ENCODE peak calls at places on chromosomes 6 and 20, in seven cellular contexts. R is uterus, L is GM23338, Z is astrocyte, Y is colonic mucosa, N is PC-3, O is IMR-90. J is an unnamed sample.

GRCh38 chr6:90319979-90320667 is 23.5 kb upstream of the BACH2 start:
- DNase-seq in R (no peak), L (no peak), Z (no peak), Y (no peak), N (no peak), O (no peak), J (no peak)

GRCh38 chr6:44548319-44548718 is 160.8 kb downstream of the CDC5L start:
- DNase-seq in R (no peak), L (no peak), Z (no peak), Y (no peak), N (no peak), O (no peak), J (no peak)

GRCh38 chr6:111478749-111479148 is 4.3 kb downstream of the REV3L start:
- DNase-seq in R (no peak), L (peak), Z (no peak), Y (no peak), N (peak), O (peak), J (peak)

GRCh38 chr6:34240329-34241248 is 3.9 kb downstream of the HMGA1 start:
- DNase-seq in R (no peak), L (no peak), Z (no peak), Y (peak), N (no peak), O (no peak), J (no peak)

GRCh38 chr6:22247916-22248482 is 48.8 kb downstream of the PRL start:
- DNase-seq in R (no peak), L (no peak), Z (peak), Y (no peak), N (no peak), O (no peak), J (peak)

GRCh38 chr6:150710236-150710635 is 110.6 kb downstream of the PLEKHG1 start:
- DNase-seq in R (no peak), L (no peak), Z (no peak), Y (peak), N (peak), O (no peak), J (no peak)

GRCh38 chr6:142802124-142802523 is 142.9 kb downstream of the HIVEP2 start:
- DNase-seq in R (no peak), L (peak), Z (peak), Y (no peak), N (peak), O (peak), J (peak)

GRCh38 chr6:158500016-158500735 is 59.7 kb upstream of the TMEM181 start:
- DNase-seq in R (no peak), L (no peak), Z (peak), Y (no peak), N (peak), O (peak), J (peak)

GRCh38 chr20:64261138-64261537 is 5.6 kb downstream of the PCMTD2 start:
- DNase-seq in R (peak), L (no peak), Z (no peak), Y (no peak), N (no peak), O (peak), J (peak)

GRCh38 chr6:103783344-103783743 is 1076.4 kb downstream of the HACE1 start:
- DNase-seq in R (no peak), L (no peak), Z (no peak), Y (no peak), N (peak), O (no peak), J (peak)

GRCh38 chr6:15715851-15716250 is 53.0 kb upstream of the DTNBP1 start:
- DNase-seq in R (no peak), L (no peak), Z (peak), Y (no peak), N (no peak), O (no peak), J (no peak)

GRCh38 chr6:154249499-154250298 is 106.9 kb downstream of the IPCEF1 start:
- DNase-seq in R (no peak), L (no peak), Z (no peak), Y (no peak), N (no peak), O (no peak), J (no peak)

GRCh38 chr6:90846824-90847223 is 260.0 kb upstream of the MAP3K7 start:
- DNase-seq in R (no peak), L (no peak), Z (no peak), Y (no peak), N (peak), O (no peak), J (no peak)

GRCh38 chr6:49570474-49571079 is 20.1 kb downstream of the C6orf141 start:
- DNase-seq in R (no peak), L (no peak), Z (peak), Y (no peak), N (peak), O (peak), J (peak)

GRCh38 chr20:35669681-35670080 is 5.0 kb upstream of the CPNE1 start:
- DNase-seq in R (no peak), L (no peak), Z (no peak), Y (no peak), N (no peak), O (no peak), J (no peak)

GRCh38 chr6:138600726-138601125 is 101.4 kb upstream of the NHSL1 start:
- DNase-seq in R (no peak), L (no peak), Z (peak), Y (no peak), N (peak), O (peak), J (peak)

GRCh38 chr6:154882107-154882506 is 113.0 kb upstream of the TIAM2 start:
- DNase-seq in R (no peak), L (no peak), Z (peak), Y (no peak), N (peak), O (peak), J (peak)

GRCh38 chr20:25987073-25987927 is 290.6 kb upstream of the ZNF337 start:
- DNase-seq in R (peak), L (peak), Z (no peak), Y (peak), N (no peak), O (peak), J (peak)

GRCh38 chr6:25889877-25890853 is 16.1 kb upstream of the SLC17A3 start:
- DNase-seq in R (no peak), L (peak), Z (peak), Y (peak), N (peak), O (peak), J (peak)

GRCh38 chr6:70371454-70372105 is 41.7 kb upstream of the FAM135A start:
- DNase-seq in R (no peak), L (peak), Z (peak), Y (no peak), N (peak), O (peak), J (peak)

GRCh38 chr20:56222201-56222600 is 26.3 kb upstream of the MC3R start:
- DNase-seq in R (no peak), L (no peak), Z (no peak), Y (no peak), N (peak), O (no peak), J (no peak)

GRCh38 chr20:56223352-56223751 is 25.2 kb upstream of the MC3R start:
- DNase-seq in R (no peak), L (no peak), Z (no peak), Y (no peak), N (no peak), O (no peak), J (no peak)

GRCh38 chr20:56217820-56218219 is 30.7 kb upstream of the MC3R start:
- DNase-seq in R (no peak), L (no peak), Z (no peak), Y (no peak), N (no peak), O (no peak), J (no peak)

GRCh38 chr20:56222945-56223344 is 25.6 kb upstream of the MC3R start:
- DNase-seq in R (no peak), L (no peak), Z (no peak), Y (peak), N (no peak), O (no peak), J (no peak)
- H3K4me3 ChIP-seq in R (no peak), L (no peak), Z (no peak), Y (no peak), N (no peak), O (no peak), J (no peak)

DNA sequence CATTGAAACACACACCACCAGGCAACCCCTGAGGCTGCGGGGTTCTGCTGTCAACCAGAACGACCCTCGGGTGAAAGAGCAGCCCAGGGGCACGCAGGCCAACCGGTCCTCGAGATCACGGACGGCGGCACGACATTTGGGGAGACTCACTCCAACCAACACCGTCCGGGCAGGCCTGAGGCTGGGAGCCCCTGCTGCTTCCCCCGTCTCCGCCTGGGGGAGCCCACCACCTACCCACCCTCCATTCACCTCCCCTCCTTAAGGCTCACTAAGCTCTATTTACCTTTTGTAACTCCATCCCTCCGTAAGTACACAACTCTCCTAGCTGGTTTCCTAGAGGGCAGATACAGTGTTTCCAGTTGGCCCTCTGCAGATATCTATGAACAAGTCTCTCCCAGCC is 971.3 kb upstream of the DEFB115 start:
- DNase-seq in R (no peak), L (peak), Z (no peak), Y (no peak), N (no peak), O (no peak), J (no peak)
- TF ChIP-seq CTCF in R (no peak), L (peak), Z (no peak), Y (no peak), N (no peak), O (no peak), J (no peak)

GRCh38 chr20:62551408-62552323 is 75.9 kb upstream of the GATA5 start:
- DNase-seq in R (no peak), L (peak), Z (no peak), Y (no peak), N (no peak), O (no peak), J (no peak)
- H3K4me3 ChIP-seq in R (peak), L (peak), Z (no peak), Y (peak), N (peak), O (no peak), J (no peak)

GRCh38 chr6:47245745-47246371 is 63.8 kb downstream of the TNFRSF21 start:
- DNase-seq in R (no peak), L (no peak), Z (no peak), Y (no peak), N (no peak), O (no peak), J (peak)

GRCh38 chr6:47242483-47243386 is 67.0 kb downstream of the TNFRSF21 start:
- DNase-seq in R (peak), L (peak), Z (peak), Y (peak), N (peak), O (peak), J (peak)

GRCh38 chr6:47238456-47238995 is 71.2 kb downstream of the TNFRSF21 start:
- DNase-seq in R (no peak), L (no peak), Z (peak), Y (no peak), N (no peak), O (peak), J (no peak)

GRCh38 chr6:47240277-47240890 is 69.3 kb downstream of the TNFRSF21 start:
- DNase-seq in R (no peak), L (no peak), Z (no peak), Y (no peak), N (no peak), O (no peak), J (no peak)

DNA sequence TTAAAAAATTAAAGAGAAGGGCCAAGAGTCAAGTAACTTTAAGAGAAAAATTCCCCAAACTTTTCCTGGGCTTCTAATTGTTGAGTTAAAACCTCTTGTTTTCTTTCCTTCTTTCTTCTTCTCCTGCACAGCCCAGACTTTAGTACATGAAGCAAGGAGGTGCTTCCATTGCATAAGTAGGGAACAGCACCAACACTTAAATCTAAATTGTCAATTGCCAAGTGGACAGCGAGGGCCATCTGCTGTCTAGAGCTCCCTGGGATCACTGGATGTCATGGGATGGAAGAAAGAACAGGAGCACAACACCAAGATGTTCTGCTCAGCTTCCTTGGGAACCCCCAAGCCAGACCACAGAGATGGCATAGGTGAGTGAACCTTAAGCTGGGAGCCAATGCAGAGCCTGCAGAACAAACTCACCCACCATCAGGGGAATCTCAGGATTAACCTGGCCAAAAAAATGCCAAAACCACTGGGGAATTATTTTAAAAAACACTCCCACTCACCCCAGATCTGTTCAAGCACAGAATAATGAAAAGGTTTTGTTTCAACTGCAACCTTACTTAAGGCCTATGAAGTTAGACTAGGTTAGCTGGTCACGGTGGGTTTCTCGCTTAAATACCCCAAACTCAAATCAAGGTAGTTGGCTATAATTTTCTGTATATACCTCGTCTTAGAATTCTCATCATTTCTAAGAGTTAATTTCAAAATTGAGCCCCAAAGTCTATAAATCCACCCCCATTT is 67.8 kb downstream of the TNFRSF21 start:
- DNase-seq in R (no peak), L (no peak), Z (no peak), Y (no peak), N (no peak), O (no peak), J (peak)
- TF ChIP-seq CTCF in R (no peak), L (no peak), Z (no peak), Y (no peak), N (no peak), O (no peak), J (no peak)